ENCODE peak calls at places on chromosomes 13 and 19, in five cellular contexts. One of them, this sample, is unnamed.

GRCh38 chr19:1252221-1252817 is 3.9 kb downstream of the MIDN start:
- DNase-seq in DMS 273 treated with DMSO at 0.1 percent for 48 hours: no peak
- DNase-seq in substantia nigra: peak; percentile 76
- DNase-seq in cardiac fibroblast: peak; percentile 99
- DNase-seq in NCI-H1417: peak; percentile 73
- DNase-seq in this sample: peak; percentile 93

GRCh38 chr13:39263033-39263432 is 224.8 kb downstream of the NHLRC3 start:
- DNase-seq in cardiac fibroblast: peak; percentile 51
- DNase-seq in substantia nigra: peak; percentile 18
- DNase-seq in NCI-H1417: peak; percentile 55
- DNase-seq in DMS 273 treated with DMSO at 0.1 percent for 48 hours: peak; percentile 16
- DNase-seq in this sample: peak; percentile 11

GRCh38 chr13:67328895-67329294 is 98.8 kb upstream of the PCDH9 start:
- DNase-seq in DMS 273 treated with DMSO at 0.1 percent for 48 hours: no peak
- DNase-seq in NCI-H1417: no peak
- DNase-seq in substantia nigra: no peak
- DNase-seq in cardiac fibroblast: no peak
- DNase-seq in this sample: no peak

GRCh38 chr19:31461814-31462539 is 112.7 kb upstream of the TSHZ3 start:
- DNase-seq in DMS 273 treated with DMSO at 0.1 percent for 48 hours: no peak
- DNase-seq in NCI-H1417: no peak
- DNase-seq in cardiac fibroblast: peak; percentile 35
- DNase-seq in substantia nigra: no peak
- DNase-seq in this sample: peak; percentile 17

GRCh38 chr19:56840452-56841193 is at the start of the genes PEG3 and ZIM2:
- DNase-seq in NCI-H1417: no peak
- DNase-seq in cardiac fibroblast: peak; percentile 20
- DNase-seq in substantia nigra: peak; percentile 70
- DNase-seq in DMS 273 treated with DMSO at 0.1 percent for 48 hours: peak; percentile 75
- DNase-seq in this sample: no peak

GRCh38 chr13:76035711-76036110 is 399.6 kb downstream of the LMO7 start:
- DNase-seq in cardiac fibroblast: peak; percentile 24
- DNase-seq in substantia nigra: no peak
- DNase-seq in NCI-H1417: no peak
- DNase-seq in DMS 273 treated with DMSO at 0.1 percent for 48 hours: no peak
- DNase-seq in this sample: no peak

GRCh38 chr19:53600217-53600616 is 31.6 kb upstream of the DPRX start:
- DNase-seq in NCI-H1417: no peak
- DNase-seq in substantia nigra: no peak
- DNase-seq in DMS 273 treated with DMSO at 0.1 percent for 48 hours: no peak
- DNase-seq in cardiac fibroblast: no peak
- DNase-seq in this sample: no peak

GRCh38 chr19:19602136-19602712 is 16.3 kb downstream of the PBX4 start:
- DNase-seq in cardiac fibroblast: no peak
- DNase-seq in DMS 273 treated with DMSO at 0.1 percent for 48 hours: no peak
- DNase-seq in NCI-H1417: no peak
- DNase-seq in substantia nigra: no peak
- DNase-seq in this sample: no peak

GRCh38 chr19:22784051-22784450 is at the start of gene ZNF99:
- DNase-seq in cardiac fibroblast: no peak
- DNase-seq in DMS 273 treated with DMSO at 0.1 percent for 48 hours: peak; percentile 2
- DNase-seq in substantia nigra: peak; percentile 59
- DNase-seq in NCI-H1417: no peak
- DNase-seq in this sample: no peak

GRCh38 chr13:100483836-100484381 is 104.7 kb downstream of the GGACT start:
- DNase-seq in DMS 273 treated with DMSO at 0.1 percent for 48 hours: no peak
- DNase-seq in substantia nigra: no peak
- DNase-seq in cardiac fibroblast: no peak
- DNase-seq in NCI-H1417: no peak
- DNase-seq in this sample: no peak

GRCh38 chr13:39876258-39876657 is 220.8 kb downstream of the COG6 start:
- DNase-seq in substantia nigra: no peak
- DNase-seq in cardiac fibroblast: peak; percentile 79
- DNase-seq in DMS 273 treated with DMSO at 0.1 percent for 48 hours: no peak
- DNase-seq in NCI-H1417: no peak
- DNase-seq in this sample: peak; percentile 58